ENCODE peak calls at places on chromosomes 5 and 9, in six cellular contexts. E is SK-N-SH, L is K562, H is HepG2, U is GM12892, Y is H1. A is an unnamed sample.

GRCh38 chr9:92138157-92138959 is 23.1 kb upstream of the SPTLC1 start:
- DNase-seq in E (peak; percentile 87), U (peak; percentile 68), H (peak; percentile 84), Y (peak; percentile 92), L (peak; percentile 75), A (peak; percentile 60)

GRCh38 chr5:2374703-2375102 is 376.8 kb downstream of the IRX2 start:
- DNase-seq in U (no peak), E (no peak), L (no peak), Y (no peak), H (no peak), A (no peak)

GRCh38 chr5:155833282-155833681 is 493.7 kb upstream of the SGCD start:
- DNase-seq in Y (no peak), H (no peak), U (no peak), L (no peak), E (peak; percentile 3), A (no peak)

GRCh38 chr9:96858018-96858573 is 3.8 kb upstream of the ZNF782 start:
- DNase-seq in U (no peak), H (peak; percentile 72), Y (no peak), E (no peak), L (peak; percentile 71), A (no peak)

GRCh38 chr9:36091028-36091953 is 45.2 kb upstream of the GLIPR2 start:
- DNase-seq in L (no peak), Y (no peak), E (no peak), H (peak; percentile 63), U (no peak), A (no peak)

GRCh38 chr5:180315762-180316212 is 23.9 kb upstream of the MAPK9 start:
- DNase-seq in Y (peak; percentile 93), L (peak; percentile 68), H (peak; percentile 38), U (peak; percentile 61), E (peak; percentile 85), A (peak; percentile 68)

GRCh38 chr9:137303893-137304382 is 1.9 kb upstream of the NRARP start:
- DNase-seq in H (no peak), U (no peak), Y (peak; percentile 49), E (peak; percentile 15), L (no peak), A (no peak)

GRCh38 chr9:2639786-2640185 is 18.2 kb downstream of the VLDLR start:
- DNase-seq in Y (no peak), U (no peak), E (no peak), H (peak; percentile 46), L (no peak), A (no peak)

GRCh38 chr5:9034671-9035070 is 511.2 kb downstream of the SEMA5A start:
- DNase-seq in E (peak; percentile 20), L (no peak), U (no peak), H (no peak), Y (no peak), A (no peak)

GRCh38 chr5:22465616-22466015 is 387.5 kb downstream of the CDH12 start:
- DNase-seq in U (no peak), H (no peak), E (no peak), Y (no peak), L (no peak), A (no peak)

GRCh38 chr5:51484326-51484725 is 101.1 kb downstream of the ISL1 start:
- DNase-seq in Y (no peak), L (no peak), H (no peak), E (no peak), U (no peak), A (no peak)

GRCh38 chr5:58462154-58462553 is 2.3 kb upstream of the PLK2 start:
- DNase-seq in E (peak; percentile 2), H (peak; percentile 82), L (no peak), Y (no peak), U (no peak), A (no peak)

GRCh38 chr9:75979362-75979761 is 88.9 kb downstream of the PCSK5 start:
- DNase-seq in Y (no peak), U (no peak), E (no peak), H (peak; percentile 18), L (no peak), A (no peak)

GRCh38 chr9:113538131-113538530 is 74.6 kb downstream of the RGS3 start:
- DNase-seq in Y (no peak), E (no peak), H (no peak), U (no peak), L (no peak), A (no peak)

GRCh38 chr5:157323107-157323706 is 57.3 kb downstream of the CYFIP2 start:
- DNase-seq in E (peak; percentile 45), L (peak; percentile 27), H (no peak), Y (peak; percentile 85), U (no peak), A (no peak)

GRCh38 chr5:100165309-100165708 is 369.9 kb upstream of the FAM174A start:
- DNase-seq in U (no peak), E (no peak), L (no peak), H (no peak), Y (no peak), A (no peak)

GRCh38 chr5:141369994-141370848 is at the start of gene PCDHGB3:
- DNase-seq in Y (no peak), H (no peak), L (peak; percentile 42), E (no peak), U (no peak), A (peak; percentile 43)

GRCh38 chr9:2810424-2811075 is 33.3 kb downstream of the PUM3 start:
- DNase-seq in U (no peak), Y (no peak), E (no peak), L (no peak), H (no peak), A (no peak)

GRCh38 chr9:29230931-29231330 is 1657.7 kb upstream of the C9orf72 start:
- DNase-seq in E (no peak), L (no peak), U (no peak), H (no peak), Y (no peak), A (no peak)

GRCh38 chr9:14692918-14693861 is at the start of gene ZDHHC21:
- DNase-seq in Y (peak; percentile 83), H (peak; percentile 20), U (peak; percentile 67), E (peak; percentile 91), L (peak; percentile 27), A (peak; percentile 58)

GRCh38 chr5:75368391-75368790 is 31.4 kb downstream of the HMGCR start:
- DNase-seq in H (no peak), U (no peak), E (no peak), Y (no peak), L (no peak), A (no peak)

GRCh38 chr5:77629553-77630245 is 8.8 kb downstream of the OTP start:
- DNase-seq in Y (peak; percentile 81), U (no peak), E (no peak), H (no peak), L (no peak), A (no peak)

GRCh38 chr9:110580850-110581249 is 1.3 kb upstream of the SVEP1 start:
- DNase-seq in H (no peak), E (no peak), U (no peak), Y (no peak), L (no peak), A (no peak)

GRCh38 chr9:92969516-92970466 is 22.5 kb downstream of the FGD3 start:
- DNase-seq in H (no peak), U (no peak), Y (no peak), E (no peak), L (no peak), A (no peak)

GRCh38 chr9:2158729-2159128 is 143.6 kb downstream of the SMARCA2 start:
- DNase-seq in Y (no peak), U (no peak), E (no peak), L (no peak), H (no peak), A (no peak)

GRCh38 chr9:125703662-125704061 is 3.3 kb downstream of the MAPKAP1 start:
- DNase-seq in L (no peak), Y (no peak), E (no peak), U (no peak), H (no peak), A (no peak)

GRCh38 chr9:125696106-125696647 is 10.8 kb downstream of the MAPKAP1 start:
- DNase-seq in L (no peak), H (no peak), Y (peak; percentile 27), U (no peak), E (no peak), A (no peak)

GRCh38 chr9:125701351-125701750 is 5.7 kb downstream of the MAPKAP1 start:
- DNase-seq in H (no peak), L (no peak), U (no peak), E (no peak), Y (no peak), A (no peak)

GRCh38 chr9:125699870-125700269 is 7.1 kb downstream of the MAPKAP1 start:
- DNase-seq in H (no peak), L (no peak), E (no peak), U (no peak), Y (no peak), A (no peak)

GRCh38 chr9:125700791-125701190 is 6.2 kb downstream of the MAPKAP1 start:
- DNase-seq in L (no peak), U (peak; percentile 44), H (no peak), Y (no peak), E (no peak), A (peak; percentile 32)
- TF ChIP-seq TAF1 in L (no peak), U (no peak), H (no peak), Y (no peak), E (no peak), A (peak; percentile 14)

GRCh38 chr5:94499806-94500205 is 118.6 kb downstream of the KIAA0825 start:
- DNase-seq in Y (no peak), H (no peak), U (no peak), L (no peak), E (no peak), A (no peak)

GRCh38 chr5:94508421-94509148 is 109.8 kb downstream of the KIAA0825 start:
- DNase-seq in U (no peak), Y (no peak), E (peak; percentile 77), H (no peak), L (no peak), A (no peak)

GRCh38 chr5:94503677-94504076 is 114.7 kb downstream of the KIAA0825 start:
- DNase-seq in Y (no peak), L (no peak), U (no peak), E (no peak), H (no peak), A (no peak)

GRCh38 chr5:94505327-94506080 is 112.9 kb downstream of the KIAA0825 start:
- DNase-seq in H (no peak), L (no peak), Y (no peak), E (no peak), U (no peak), A (no peak)
- TF ChIP-seq TAF1 in H (no peak), L (no peak), Y (no peak), E (no peak), U (no peak), A (no peak)

GRCh38 chr5:129382921-129383672 is 77.0 kb upstream of the ADAMTS19 start:
- DNase-seq in Y (no peak), L (no peak), H (no peak), U (no peak), E (no peak), A (no peak)
- TF ChIP-seq TAF1 in Y (no peak), L (no peak), H (no peak), U (no peak), E (no peak), A (no peak)

GRCh38 chr5:111953351-111954127 is 196.5 kb upstream of the NREP start:
- DNase-seq in U (no peak), E (no peak), L (no peak), H (no peak), Y (no peak), A (no peak)
- TF ChIP-seq TAF1 in U (no peak), E (no peak), L (no peak), H (no peak), Y (no peak), A (no peak)

GRCh38 chr9:86521936-86522335 is 167.7 kb upstream of the TUT7 start:
- DNase-seq in H (no peak), E (no peak), L (no peak), Y (no peak), U (no peak), A (no peak)
- TF ChIP-seq TAF1 in H (no peak), E (no peak), L (no peak), Y (no peak), U (no peak), A (no peak)

A was measured in GM12891.